ENCODE peak calls at places on chromosomes 13 and 19, in eight cellular contexts. One of them, this sample, is unnamed.

GRCh38 chr13:111866731-111867245 is 200.2 kb upstream of the SOX1 start:
- DNase-seq in HFF-Myc: no peak
- DNase-seq in fibroblast of mammary gland: no peak
- DNase-seq in SK-N-SH: no peak
- DNase-seq in uterus: no peak
- DNase-seq in lower lobe of right lung: no peak
- DNase-seq in BJ: no peak
- DNase-seq in mucosa of descending colon: no peak
- DNase-seq in this sample: no peak

GRCh38 chr19:44764975-44765948 is 12.4 kb upstream of the CBLC start:
- DNase-seq in HFF-Myc: no peak
- DNase-seq in fibroblast of mammary gland: peak; percentile 43
- DNase-seq in SK-N-SH: no peak
- DNase-seq in uterus: no peak
- DNase-seq in lower lobe of right lung: peak; percentile 73
- DNase-seq in BJ: no peak
- DNase-seq in mucosa of descending colon: peak; percentile 88
- DNase-seq in this sample: no peak

GRCh38 chr13:107459430-107459829 is 755.9 kb downstream of the LIG4 start:
- DNase-seq in HFF-Myc: no peak
- DNase-seq in fibroblast of mammary gland: no peak
- DNase-seq in SK-N-SH: no peak
- DNase-seq in uterus: no peak
- DNase-seq in lower lobe of right lung: no peak
- DNase-seq in BJ: no peak
- DNase-seq in mucosa of descending colon: no peak
- DNase-seq in this sample: no peak

GRCh38 chr19:50921391-50922315 is 10.5 kb upstream of the KLK4 start:
- DNase-seq in HFF-Myc: no peak
- DNase-seq in fibroblast of mammary gland: peak; percentile 23
- DNase-seq in SK-N-SH: no peak
- DNase-seq in uterus: no peak
- DNase-seq in lower lobe of right lung: no peak
- DNase-seq in BJ: no peak
- DNase-seq in mucosa of descending colon: no peak
- DNase-seq in this sample: no peak

GRCh38 chr13:49996166-49996915 is 501 bp upstream of the TRIM13 start:
- DNase-seq in HFF-Myc: peak; percentile 24
- DNase-seq in fibroblast of mammary gland: peak; percentile 89
- DNase-seq in SK-N-SH: peak; percentile 96
- DNase-seq in uterus: peak; percentile 92
- DNase-seq in lower lobe of right lung: peak; percentile 96
- DNase-seq in BJ: no peak
- DNase-seq in mucosa of descending colon: peak; percentile 92
- DNase-seq in this sample: no peak

GRCh38 chr19:43584484-43584883 is 8.9 kb downstream of the PINLYP start:
- DNase-seq in HFF-Myc: no peak
- DNase-seq in fibroblast of mammary gland: no peak
- DNase-seq in SK-N-SH: no peak
- DNase-seq in uterus: no peak
- DNase-seq in lower lobe of right lung: no peak
- DNase-seq in BJ: no peak
- DNase-seq in mucosa of descending colon: no peak
- DNase-seq in this sample: no peak

GRCh38 chr19:12664406-12665280 is 1.9 kb downstream of the MAN2B1 start:
- DNase-seq in HFF-Myc: no peak
- DNase-seq in fibroblast of mammary gland: peak; percentile 35
- DNase-seq in SK-N-SH: peak; percentile 81
- DNase-seq in uterus: no peak
- DNase-seq in lower lobe of right lung: no peak
- DNase-seq in BJ: no peak
- DNase-seq in mucosa of descending colon: peak; percentile 55
- DNase-seq in this sample: no peak

GRCh38 chr19:10105241-10106099 is 692 bp upstream of the PPAN start:
- DNase-seq in HFF-Myc: no peak
- DNase-seq in fibroblast of mammary gland: no peak
- DNase-seq in SK-N-SH: no peak
- DNase-seq in uterus: no peak
- DNase-seq in lower lobe of right lung: no peak
- DNase-seq in BJ: no peak
- DNase-seq in mucosa of descending colon: no peak
- DNase-seq in this sample: peak; percentile 66

GRCh38 chr19:39112338-39112890 is 13.2 kb upstream of the PAK4 start:
- DNase-seq in HFF-Myc: no peak
- DNase-seq in fibroblast of mammary gland: peak; percentile 23
- DNase-seq in SK-N-SH: no peak
- DNase-seq in uterus: no peak
- DNase-seq in lower lobe of right lung: peak; percentile 45
- DNase-seq in BJ: no peak
- DNase-seq in mucosa of descending colon: no peak
- DNase-seq in this sample: no peak

GRCh38 chr13:44719857-44720671 is 143.9 kb upstream of the TSC22D1 start:
- DNase-seq in HFF-Myc: no peak
- DNase-seq in fibroblast of mammary gland: peak; percentile 88
- DNase-seq in SK-N-SH: no peak
- DNase-seq in uterus: no peak
- DNase-seq in lower lobe of right lung: no peak
- DNase-seq in BJ: peak; percentile 69
- DNase-seq in mucosa of descending colon: no peak
- DNase-seq in this sample: no peak

GRCh38 chr19:29873024-29873800 is 61.4 kb downstream of the CCNE1 start:
- DNase-seq in HFF-Myc: no peak
- DNase-seq in fibroblast of mammary gland: no peak
- DNase-seq in SK-N-SH: peak; percentile 96
- DNase-seq in uterus: peak; percentile 34
- DNase-seq in lower lobe of right lung: peak; percentile 67
- DNase-seq in BJ: no peak
- DNase-seq in mucosa of descending colon: peak; percentile 69
- DNase-seq in this sample: no peak

GRCh38 chr19:41362143-41362847 is 1.7 kb downstream of the B9D2 start:
- DNase-seq in HFF-Myc: no peak
- DNase-seq in fibroblast of mammary gland: no peak
- DNase-seq in SK-N-SH: peak; percentile 4
- DNase-seq in uterus: no peak
- DNase-seq in lower lobe of right lung: no peak
- DNase-seq in BJ: no peak
- DNase-seq in mucosa of descending colon: peak; percentile 48
- DNase-seq in this sample: no peak

GRCh38 chr13:36848228-36848982 is 29.4 kb downstream of the RFXAP start:
- DNase-seq in HFF-Myc: no peak
- DNase-seq in fibroblast of mammary gland: peak; percentile 24
- DNase-seq in SK-N-SH: peak; percentile 17
- DNase-seq in uterus: no peak
- DNase-seq in lower lobe of right lung: no peak
- DNase-seq in BJ: no peak
- DNase-seq in mucosa of descending colon: peak; percentile 27
- DNase-seq in this sample: no peak

GRCh38 chr19:22523940-22524339 is 101.8 kb upstream of the ZNF98 start:
- DNase-seq in HFF-Myc: no peak
- DNase-seq in fibroblast of mammary gland: no peak
- DNase-seq in SK-N-SH: no peak
- DNase-seq in uterus: no peak
- DNase-seq in lower lobe of right lung: no peak
- DNase-seq in BJ: no peak
- DNase-seq in mucosa of descending colon: no peak
- DNase-seq in this sample: no peak

GRCh38 chr13:93116809-93117208 is 109.8 kb upstream of the GPC6 start:
- DNase-seq in HFF-Myc: no peak
- DNase-seq in fibroblast of mammary gland: no peak
- DNase-seq in SK-N-SH: peak; percentile 26
- DNase-seq in uterus: no peak
- DNase-seq in lower lobe of right lung: no peak
- DNase-seq in BJ: no peak
- DNase-seq in mucosa of descending colon: no peak
- DNase-seq in this sample: no peak
- TF ChIP-seq CTCF in HFF-Myc: no peak
- TF ChIP-seq CTCF in fibroblast of mammary gland: no peak
- TF ChIP-seq CTCF in SK-N-SH: peak; percentile 18
- TF ChIP-seq CTCF in uterus: no peak
- TF ChIP-seq CTCF in lower lobe of right lung: no peak
- TF ChIP-seq CTCF in BJ: no peak
- TF ChIP-seq CTCF in mucosa of descending colon: no peak
- TF ChIP-seq CTCF in this sample: no peak

DNA sequence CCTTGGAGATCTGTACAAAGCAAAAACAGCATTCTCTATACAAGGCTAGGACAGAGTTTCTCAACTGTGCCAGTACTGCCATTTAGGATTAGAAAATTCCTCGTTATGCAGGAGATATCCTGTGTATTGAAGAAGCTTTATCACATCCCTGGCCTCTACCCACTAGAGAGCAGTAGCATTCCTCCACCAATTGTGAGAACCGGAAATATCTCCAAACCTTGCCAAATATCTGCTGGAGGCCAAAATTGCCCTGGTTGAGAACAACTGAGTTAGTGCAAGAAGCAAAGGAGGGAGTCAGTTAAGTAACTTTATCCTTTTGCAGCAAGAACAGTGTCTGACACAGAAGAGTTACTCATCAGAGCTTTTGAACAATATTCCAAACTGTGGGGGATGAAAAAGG is 16.2 kb upstream of the FREM2 start:
- DNase-seq in HFF-Myc: no peak
- DNase-seq in fibroblast of mammary gland: peak; percentile 29
- DNase-seq in SK-N-SH: no peak
- DNase-seq in uterus: no peak
- DNase-seq in lower lobe of right lung: no peak
- DNase-seq in BJ: no peak
- DNase-seq in mucosa of descending colon: no peak
- DNase-seq in this sample: no peak
- H3K4me3 ChIP-seq in HFF-Myc: no peak overlapping the region
- H3K4me3 ChIP-seq in fibroblast of mammary gland: no peak overlapping the region
- H3K4me3 ChIP-seq in SK-N-SH: no peak overlapping the region
- H3K4me3 ChIP-seq in uterus: no peak overlapping the region
- H3K4me3 ChIP-seq in lower lobe of right lung: no peak overlapping the region
- H3K4me3 ChIP-seq in BJ: no peak overlapping the region
- H3K4me3 ChIP-seq in mucosa of descending colon: no peak overlapping the region
- H3K4me3 ChIP-seq in this sample: no peak overlapping the region

GRCh38 chr19:53004242-53004641 is 9.5 kb upstream of the ERVV-1 start:
- DNase-seq in HFF-Myc: no peak
- DNase-seq in fibroblast of mammary gland: no peak
- DNase-seq in SK-N-SH: no peak
- DNase-seq in uterus: no peak
- DNase-seq in lower lobe of right lung: no peak
- DNase-seq in BJ: no peak
- DNase-seq in mucosa of descending colon: no peak
- DNase-seq in this sample: no peak

GRCh38 chr19:53010494-53010893 is 3.2 kb upstream of the ERVV-1 start:
- DNase-seq in HFF-Myc: no peak
- DNase-seq in fibroblast of mammary gland: no peak
- DNase-seq in SK-N-SH: no peak
- DNase-seq in uterus: no peak
- DNase-seq in lower lobe of right lung: no peak
- DNase-seq in BJ: no peak
- DNase-seq in mucosa of descending colon: no peak
- DNase-seq in this sample: no peak

GRCh38 chr19:53007200-53008054 is 6.3 kb upstream of the ERVV-1 start:
- DNase-seq in HFF-Myc: no peak
- DNase-seq in fibroblast of mammary gland: no peak
- DNase-seq in SK-N-SH: peak; percentile 33
- DNase-seq in uterus: no peak
- DNase-seq in lower lobe of right lung: no peak
- DNase-seq in BJ: no peak
- DNase-seq in mucosa of descending colon: no peak
- DNase-seq in this sample: no peak

GRCh38 chr19:53012006-53012405 is 1.7 kb upstream of the ERVV-1 start:
- DNase-seq in HFF-Myc: no peak
- DNase-seq in fibroblast of mammary gland: no peak
- DNase-seq in SK-N-SH: no peak
- DNase-seq in uterus: no peak
- DNase-seq in lower lobe of right lung: no peak
- DNase-seq in BJ: no peak
- DNase-seq in mucosa of descending colon: no peak
- DNase-seq in this sample: no peak

DNA sequence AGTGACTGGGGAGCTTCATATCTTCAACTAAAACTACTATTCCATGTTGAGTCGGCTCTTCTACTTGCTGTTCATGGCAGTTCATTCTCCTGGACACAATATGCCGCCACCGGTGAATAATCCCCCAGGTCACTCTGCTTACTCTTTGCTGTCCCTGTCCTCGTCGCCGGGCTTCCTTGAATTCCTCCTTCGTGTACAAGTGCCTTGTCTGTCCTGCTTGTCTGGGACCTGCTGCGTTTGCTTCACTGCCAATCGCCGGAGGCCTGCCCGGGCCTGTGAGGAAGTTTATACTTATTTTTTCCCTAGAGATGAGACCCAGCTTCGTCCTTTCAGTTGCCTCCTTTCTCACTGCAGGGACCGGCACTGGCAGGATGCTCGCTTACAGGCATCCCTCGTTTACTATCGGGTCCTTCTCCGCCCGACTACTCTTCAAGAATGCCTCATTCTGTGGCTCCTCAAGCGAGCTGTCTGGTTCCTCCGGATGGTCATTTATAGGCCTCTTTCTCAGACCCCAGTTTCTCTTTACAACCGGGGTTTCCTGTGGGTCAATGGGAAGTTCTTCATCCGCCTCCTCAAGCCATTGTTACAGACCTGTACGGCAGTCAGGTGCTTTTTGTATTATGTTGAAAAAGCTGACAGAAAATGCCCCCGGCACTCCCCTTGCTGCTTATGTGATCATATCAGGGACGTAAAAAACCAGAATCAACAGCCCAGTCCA is 5.5 kb upstream of the ERVV-1 start:
- DNase-seq in HFF-Myc: no peak
- DNase-seq in fibroblast of mammary gland: no peak
- DNase-seq in SK-N-SH: no peak
- DNase-seq in uterus: no peak
- DNase-seq in lower lobe of right lung: no peak
- DNase-seq in BJ: no peak
- DNase-seq in mucosa of descending colon: no peak
- DNase-seq in this sample: no peak
- TF ChIP-seq CTCF in HFF-Myc: no peak
- TF ChIP-seq CTCF in fibroblast of mammary gland: no peak
- TF ChIP-seq CTCF in SK-N-SH: no peak
- TF ChIP-seq CTCF in uterus: no peak
- TF ChIP-seq CTCF in lower lobe of right lung: no peak
- TF ChIP-seq CTCF in BJ: no peak
- TF ChIP-seq CTCF in mucosa of descending colon: no peak
- TF ChIP-seq CTCF in this sample: no peak

GRCh38 chr19:45780448-45781281 is 1.6 kb downstream of the DMPK start:
- DNase-seq in HFF-Myc: no peak
- DNase-seq in fibroblast of mammary gland: no peak
- DNase-seq in SK-N-SH: no peak
- DNase-seq in uterus: peak; percentile 52
- DNase-seq in lower lobe of right lung: no peak
- DNase-seq in BJ: no peak
- DNase-seq in mucosa of descending colon: no peak
- DNase-seq in this sample: no peak

GRCh38 chr19:45778010-45778671 is 4.1 kb downstream of the DMPK start:
- DNase-seq in HFF-Myc: no peak
- DNase-seq in fibroblast of mammary gland: no peak
- DNase-seq in SK-N-SH: no peak
- DNase-seq in uterus: no peak
- DNase-seq in lower lobe of right lung: no peak
- DNase-seq in BJ: no peak
- DNase-seq in mucosa of descending colon: no peak
- DNase-seq in this sample: no peak

GRCh38 chr19:45780146-45780447 is 2.2 kb downstream of the DMPK start:
- DNase-seq in HFF-Myc: no peak
- DNase-seq in fibroblast of mammary gland: no peak
- DNase-seq in SK-N-SH: no peak
- DNase-seq in uterus: no peak
- DNase-seq in lower lobe of right lung: no peak
- DNase-seq in BJ: no peak
- DNase-seq in mucosa of descending colon: no peak
- DNase-seq in this sample: no peak

GRCh38 chr19:45777395-45777961 is 4.8 kb downstream of the DMPK start:
- DNase-seq in HFF-Myc: no peak
- DNase-seq in fibroblast of mammary gland: no peak
- DNase-seq in SK-N-SH: no peak
- DNase-seq in uterus: no peak
- DNase-seq in lower lobe of right lung: no peak
- DNase-seq in BJ: no peak
- DNase-seq in mucosa of descending colon: no peak
- DNase-seq in this sample: no peak

GRCh38 chr19:45779231-45780145 is 2.8 kb downstream of the DMPK start:
- DNase-seq in HFF-Myc: no peak
- DNase-seq in fibroblast of mammary gland: peak; percentile 53
- DNase-seq in SK-N-SH: peak; percentile 89
- DNase-seq in uterus: peak; percentile 94
- DNase-seq in lower lobe of right lung: peak; percentile 90
- DNase-seq in BJ: no peak
- DNase-seq in mucosa of descending colon: peak; percentile 99
- DNase-seq in this sample: no peak
- H3K4me3 ChIP-seq in HFF-Myc: no peak overlapping the region
- H3K4me3 ChIP-seq in fibroblast of mammary gland: no peak overlapping the region
- H3K4me3 ChIP-seq in SK-N-SH: peak overlapping the region; percentile 49
- H3K4me3 ChIP-seq in uterus: peak overlapping the region; percentile 78
- H3K4me3 ChIP-seq in lower lobe of right lung: peak overlapping the region; percentile 34
- H3K4me3 ChIP-seq in BJ: peak overlapping the region; percentile 77
- H3K4me3 ChIP-seq in mucosa of descending colon: no peak overlapping the region
- H3K4me3 ChIP-seq in this sample: peak overlapping the region; percentile 15

This sample was measured in GM12864.